ENCODE peak calls at places on chromosomes 11 and 22, in ten cellular contexts. H is PC-3; B is upper lobe of left lung; N is naive thymus-derived CD4-positive, alpha-beta T cell; X is aorta; O is mesendoderm; E is mesenchymal stem cell; P is upper lobe of right lung; Z is fibroblast of lung; W is pancreas. S is an unnamed sample. For H3K36me3, the result is how much of the 10 kb centered on the place peaks cover.

GRCh38 chr11:1203505-1204271 is 19.2 kb upstream of the MUC5B start:
- DNase-seq in N (no peak), P (peak), O (no peak), H (peak), B (no peak), E (no peak), X (peak), Z (no peak), W (peak), S (no peak)

GRCh38 chr11:95659088-95659487 is 130.5 kb downstream of the FAM76B start:
- DNase-seq in O (no peak), W (no peak), X (no peak), H (no peak), P (no peak), N (no peak), Z (peak), E (peak), B (no peak), S (no peak)

GRCh38 chr11:102177974-102178631 is 67.9 kb downstream of the YAP1 start:
- DNase-seq in B (no peak), O (peak), P (no peak), X (no peak), W (no peak), E (peak), N (no peak), H (peak), Z (peak), S (peak)

GRCh38 chr11:69463181-69463891 is 18.1 kb upstream of the LINC01488 start:
- DNase-seq in B (no peak), X (peak), W (peak), N (no peak), H (no peak), P (no peak), E (peak), Z (peak), O (peak), S (no peak)

GRCh38 chr11:3220101-3220500 is 1.5 kb upstream of the MRGPRG start:
- DNase-seq in X (peak), E (no peak), B (no peak), P (no peak), H (no peak), Z (no peak), W (no peak), N (no peak), O (no peak), S (no peak)

GRCh38 chr11:134498326-134499139 is 86.5 kb upstream of the B3GAT1 start:
- DNase-seq in B (peak), W (no peak), N (no peak), O (no peak), X (peak), Z (no peak), E (no peak), H (no peak), P (peak), S (no peak)

GRCh38 chr11:130181295-130182272 is 22.0 kb downstream of the ST14 start:
- DNase-seq in P (no peak), H (peak), E (peak), B (peak), Z (peak), N (no peak), X (no peak), O (no peak), W (no peak), S (no peak)

GRCh38 chr11:119361056-119361787 is 14.7 kb upstream of the MFRP start:
- DNase-seq in H (peak), P (peak), B (peak), W (peak), E (peak), Z (peak), X (peak), N (no peak), O (peak), S (peak)

GRCh38 chr11:95680169-95680929 is 109.2 kb downstream of the FAM76B start:
- DNase-seq in P (no peak), H (peak), B (no peak), N (no peak), E (peak), W (no peak), X (no peak), O (no peak), Z (peak), S (no peak)

GRCh38 chr22:22123118-22123959 is 121.2 kb upstream of the VPREB1 start:
- DNase-seq in N (no peak), Z (no peak), H (no peak), B (no peak), X (no peak), E (no peak), W (no peak), P (no peak), O (no peak), S (no peak)

GRCh38 chr11:72079776-72080325 is 491 bp downstream of the NUMA1 start:
- DNase-seq in N (no peak), X (no peak), P (no peak), H (no peak), B (no peak), W (no peak), E (no peak), O (no peak), Z (peak), S (no peak)

GRCh38 chr22:36141481-36141880 is 19.1 kb downstream of the APOL3 start:
- DNase-seq in H (no peak), B (no peak), W (no peak), X (peak), Z (no peak), E (no peak), O (no peak), P (no peak), N (no peak), S (no peak)

GRCh38 chr11:75246673-75247350 is 6.2 kb downstream of the TPBGL start:
- DNase-seq in X (peak), B (no peak), Z (no peak), O (no peak), P (peak), H (no peak), E (no peak), W (no peak), N (no peak), S (no peak)

GRCh38 chr11:63243533-63243932 is at the start of gene SLC22A25:
- DNase-seq in X (no peak), N (no peak), E (no peak), P (peak), H (no peak), O (peak), Z (no peak), W (no peak), B (peak), S (no peak)

GRCh38 chr11:97751952-97752351 is 1268.8 kb upstream of the CNTN5 start:
- DNase-seq in B (no peak), O (no peak), W (no peak), Z (no peak), P (no peak), N (no peak), E (no peak), X (no peak), H (no peak), S (no peak)

GRCh38 chr11:123238297-123238696 is 43.2 kb upstream of the CLMP start:
- DNase-seq in W (no peak), P (no peak), N (no peak), E (no peak), Z (peak), X (peak), H (no peak), O (peak), B (peak), S (no peak)

GRCh38 chr11:36389006-36389405 is 92.9 kb downstream of the PRR5L start:
- DNase-seq in N (no peak), O (no peak), P (no peak), W (no peak), X (no peak), H (no peak), B (no peak), E (no peak), Z (no peak), S (no peak)

GRCh38 chr11:78313181-78313788 is 104.3 kb downstream of the GAB2 start:
- DNase-seq in N (no peak), P (no peak), H (peak), Z (peak), E (peak), O (no peak), B (no peak), X (no peak), W (no peak), S (no peak)

GRCh38 chr11:61810671-61811175 is 6.1 kb downstream of the FADS1 start:
- DNase-seq in X (peak), E (no peak), P (no peak), H (no peak), B (no peak), W (no peak), N (no peak), Z (no peak), O (no peak), S (no peak)

GRCh38 chr11:61814958-61815789 is 1.6 kb downstream of the FADS1 start:
- DNase-seq in W (peak), X (peak), H (peak), O (peak), B (peak), N (peak), P (peak), Z (peak), E (peak), S (peak)

GRCh38 chr11:61811831-61812230 is 5.0 kb downstream of the FADS1 start:
- DNase-seq in P (no peak), N (no peak), B (no peak), X (no peak), Z (no peak), H (peak), O (no peak), E (no peak), W (no peak), S (no peak)

GRCh38 chr11:61814242-61814957 is 2.4 kb downstream of the FADS1 start:
- DNase-seq in P (no peak), N (no peak), O (peak), H (peak), Z (peak), W (no peak), E (no peak), X (peak), B (peak), S (no peak)

GRCh38 chr11:61812736-61813411 is 3.9 kb downstream of the FADS1 start:
- DNase-seq in E (no peak), N (no peak), Z (no peak), O (no peak), X (peak), H (no peak), B (no peak), W (no peak), P (no peak), S (no peak)
- H3K36me3 ChIP-seq in E (under half), N (under half), Z (under half), O (under half), X (under half), H (under half), B (under half), W (under half), P (half or more), S (under half)

GRCh38 chr11:67489860-67490726 is 7.3 kb downstream of the AIP start:
- DNase-seq in P (no peak), E (no peak), N (no peak), W (peak), H (no peak), B (no peak), Z (no peak), O (no peak), X (no peak), S (no peak)

GRCh38 chr11:67491276-67492068 is 8.6 kb downstream of the AIP start:
- DNase-seq in B (no peak), X (no peak), H (no peak), N (no peak), Z (no peak), W (peak), E (no peak), P (no peak), O (no peak), S (no peak)

GRCh38 chr11:67492069-67492727 is 9.4 kb downstream of the AIP start:
- DNase-seq in H (no peak), P (no peak), W (peak), O (no peak), N (no peak), Z (no peak), X (no peak), E (no peak), B (no peak), S (no peak)

GRCh38 chr11:67489203-67489859 is 6.5 kb downstream of the AIP start:
- DNase-seq in N (no peak), X (peak), B (no peak), Z (no peak), E (no peak), H (no peak), O (no peak), P (no peak), W (peak), S (no peak)

GRCh38 chr11:67490727-67491065 is 7.9 kb downstream of the AIP start:
- DNase-seq in X (no peak), B (no peak), O (no peak), H (no peak), P (no peak), E (no peak), N (no peak), W (peak), Z (no peak), S (no peak)
- H3K36me3 ChIP-seq in X (under half), B (under half), O (under half), H (under half), P (half or more), E (half or more), N (half or more), W (under half), Z (under half), S (under half)

DNA sequence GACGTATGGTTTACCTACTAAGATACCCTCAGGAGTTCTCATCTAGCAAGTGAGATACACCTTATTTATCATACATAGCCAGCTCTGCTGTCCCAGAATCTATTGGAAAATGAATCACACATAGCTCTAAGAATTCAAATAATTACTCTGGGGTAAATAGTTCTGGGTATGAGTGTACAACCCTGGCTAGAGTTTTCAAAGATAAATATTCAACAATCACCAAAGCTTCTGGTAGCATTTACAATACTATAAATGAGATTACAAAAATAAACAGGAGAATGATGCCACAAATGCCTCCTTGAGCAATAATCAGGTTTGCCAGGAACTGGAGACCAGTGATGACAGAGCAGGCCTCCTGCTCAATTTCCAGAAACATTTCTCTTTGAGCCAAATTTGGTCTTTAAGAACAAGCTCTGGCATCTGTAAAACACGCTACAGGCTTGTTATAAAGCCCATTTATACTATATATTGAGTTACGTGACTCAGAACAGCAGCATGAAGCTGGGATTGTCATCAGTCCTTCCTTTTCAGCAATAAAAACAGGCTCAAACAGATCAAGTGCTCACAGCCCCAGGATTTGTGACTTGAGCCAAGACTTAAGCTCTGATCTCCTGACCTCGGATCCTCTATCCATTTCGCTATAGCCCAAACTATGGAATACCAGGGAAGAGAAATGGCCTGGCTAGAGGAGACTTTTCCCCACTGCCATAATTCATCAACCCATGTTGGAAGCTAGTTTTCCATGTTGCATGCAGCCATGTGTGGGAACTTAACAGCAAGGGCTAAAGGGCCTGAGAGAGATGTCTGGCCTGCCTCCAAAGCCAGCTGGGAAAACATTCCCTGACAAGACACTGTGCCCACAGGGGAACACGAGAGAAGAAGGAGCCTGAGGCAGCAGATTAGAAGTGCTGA is 19.7 kb downstream of the RAB30 start:
- DNase-seq in E (peak), X (no peak), N (no peak), P (no peak), B (no peak), H (peak), W (no peak), O (no peak), Z (peak), S (peak)
- H3K36me3 ChIP-seq in E (under half), X (under half), N (under half), P (under half), B (under half), H (under half), W (under half), O (under half), Z (under half), S (under half)

GRCh38 chr22:31095637-31096249 is 11.6 kb downstream of the SELENOM start:
- DNase-seq in O (no peak), P (no peak), Z (no peak), X (no peak), W (no peak), H (no peak), N (no peak), B (no peak), E (no peak), S (no peak)
- H3K36me3 ChIP-seq in O (under half), P (half or more), Z (half or more), X (under half), W (half or more), H (under half), N (under half), B (under half), E (half or more), S (half or more)

GRCh38 chr11:93738647-93739081 is 2.6 kb downstream of the TAF1D start:
- DNase-seq in H (peak), W (no peak), O (no peak), E (peak), X (no peak), Z (no peak), B (no peak), N (no peak), P (no peak), S (no peak)

GRCh38 chr11:93736129-93736528 is 5.2 kb downstream of the TAF1D start:
- DNase-seq in P (no peak), X (no peak), B (no peak), H (no peak), E (peak), N (no peak), O (no peak), W (no peak), Z (peak), S (no peak)

GRCh38 chr11:93740031-93740801 is 1.1 kb downstream of the TAF1D start:
- DNase-seq in Z (peak), N (no peak), H (peak), E (no peak), P (peak), B (peak), W (no peak), O (peak), X (no peak), S (peak)

GRCh38 chr11:93735627-93736026 is 5.7 kb downstream of the TAF1D start:
- DNase-seq in W (no peak), O (no peak), E (no peak), H (no peak), P (no peak), Z (no peak), X (no peak), B (no peak), N (no peak), S (no peak)

GRCh38 chr11:93737904-93738612 is 3.2 kb downstream of the TAF1D start:
- DNase-seq in N (no peak), Z (no peak), E (no peak), W (no peak), P (no peak), X (no peak), O (no peak), B (no peak), H (peak), S (no peak)
- H3K36me3 ChIP-seq in N (under half), Z (under half), E (under half), W (under half), P (half or more), X (under half), O (under half), B (under half), H (half or more), S (under half)

DNA sequence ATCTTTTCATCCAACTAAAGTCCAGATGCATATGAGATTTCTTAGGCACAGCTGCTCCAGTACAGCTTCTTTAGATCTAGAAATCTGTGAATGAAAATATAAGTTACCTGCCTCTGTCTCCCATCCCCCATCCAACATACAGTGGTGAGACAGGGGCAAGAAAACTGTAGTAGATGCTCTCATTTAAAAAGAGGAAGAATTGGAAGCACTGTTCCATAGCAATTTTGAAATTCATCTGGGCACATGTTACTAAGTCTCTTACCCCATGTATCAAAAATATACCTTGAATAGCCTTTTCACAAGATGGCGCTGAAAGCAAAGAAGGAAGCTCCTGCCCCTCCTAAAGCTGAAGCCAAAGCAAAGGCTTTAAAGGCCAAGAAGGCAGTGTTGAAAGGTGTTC is 37.8 kb downstream of the HSD17B12 start:
- DNase-seq in N (no peak), E (no peak), B (no peak), H (no peak), O (no peak), Z (no peak), W (no peak), X (no peak), P (no peak), S (no peak)
- H3K36me3 ChIP-seq in N (under half), E (under half), B (under half), H (under half), O (under half), Z (under half), W (under half), X (under half), P (under half), S (under half)

DNA sequence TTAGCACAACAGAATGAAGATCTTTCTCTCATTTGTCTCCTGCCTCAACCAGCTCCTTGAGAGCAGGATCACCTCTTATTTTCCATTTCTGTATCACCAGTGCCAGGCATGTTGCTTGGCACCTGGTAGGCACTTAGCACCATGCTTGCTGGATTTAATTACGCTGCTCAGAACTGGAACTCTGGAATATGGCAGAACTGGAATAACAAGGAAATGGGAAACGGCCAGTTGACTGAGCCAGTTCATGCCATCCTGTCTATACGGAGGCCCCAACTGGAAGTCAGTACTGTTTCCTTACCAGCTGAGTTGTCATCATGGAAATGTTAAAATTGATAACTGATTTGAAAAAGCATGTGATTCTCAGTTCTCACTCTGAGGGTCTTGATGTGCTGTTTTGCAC is 69.5 kb upstream of the YWHAH start:
- DNase-seq in E (no peak), B (no peak), O (no peak), H (no peak), P (no peak), Z (no peak), N (no peak), W (no peak), X (peak), S (no peak)
- H3K36me3 ChIP-seq in E (under half), B (under half), O (under half), H (under half), P (half or more), Z (under half), N (half or more), W (under half), X (under half), S (under half)

GRCh38 chr22:32487021-32487420 is 12.4 kb downstream of the FBXO7 start:
- DNase-seq in B (no peak), Z (peak), E (no peak), W (no peak), P (no peak), H (no peak), O (no peak), X (no peak), N (no peak), S (no peak)
- H3K36me3 ChIP-seq in B (under half), Z (under half), E (under half), W (under half), P (half or more), H (under half), O (under half), X (under half), N (half or more), S (under half)

DNA sequence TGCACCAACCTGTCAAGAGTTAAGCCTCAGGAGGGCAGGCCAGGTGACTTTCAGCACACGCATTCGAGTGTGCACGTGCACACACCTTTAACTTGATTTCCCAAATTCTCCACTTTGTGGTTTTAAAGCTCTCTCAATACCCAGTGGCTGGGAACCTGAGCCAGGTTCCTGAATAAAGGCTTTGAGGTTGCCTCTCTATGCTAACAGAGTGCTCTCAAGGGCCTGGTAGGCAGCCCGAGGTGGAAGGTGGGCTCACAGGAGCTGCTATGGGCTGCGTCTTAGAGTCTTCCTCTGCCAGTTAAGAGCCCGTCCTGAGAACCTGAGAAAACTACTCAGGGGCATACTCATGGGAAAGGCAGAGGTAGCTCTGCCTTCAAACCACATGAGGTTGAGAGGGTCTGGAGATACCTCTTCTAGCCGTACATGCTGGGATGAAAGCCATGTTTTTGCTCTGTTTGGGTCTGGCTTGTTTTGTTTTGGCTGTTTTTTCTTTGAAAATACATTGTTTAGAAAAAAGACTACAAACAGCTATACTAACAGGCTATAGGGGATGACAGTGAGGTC is 11.6 kb upstream of the SERPIND1 start:
- DNase-seq in N (no peak), P (no peak), W (no peak), X (no peak), E (no peak), H (no peak), O (no peak), B (no peak), Z (no peak), S (no peak)
- H3K36me3 ChIP-seq in N (half or more), P (half or more), W (under half), X (under half), E (under half), H (under half), O (under half), B (under half), Z (under half), S (under half)

GRCh38 chr11:100004541-100004940 is 682.5 kb upstream of the ARHGAP42 start:
- DNase-seq in Z (no peak), X (no peak), O (no peak), B (no peak), P (no peak), W (no peak), H (no peak), E (peak), N (no peak), S (no peak)
- H3K36me3 ChIP-seq in Z (under half), X (under half), O (under half), B (under half), P (under half), W (under half), H (under half), E (under half), N (under half), S (under half)

S was measured in BJ.